ENCODE peak calls at places on chromosomes 12 and 14, in four cellular contexts. B, O, X and Q are unnamed samples.

GRCh38 chr14:98957211-98958047 is 314.6 kb downstream of the BCL11B start:
- DNase-seq in B (no peak), O (no peak), X (no peak), Q (no peak)

GRCh38 chr12:69570545-69571399 is 14.5 kb upstream of the CCT2 start:
- DNase-seq in B (peak), O (peak), X (peak), Q (peak)

GRCh38 chr14:103679351-103679750 is 35.9 kb downstream of the XRCC3 start:
- DNase-seq in B (peak), O (peak), X (peak), Q (no peak)

GRCh38 chr14:51283402-51283825 is 43.4 kb downstream of the TMX1 start:
- DNase-seq in B (peak), O (no peak), X (peak), Q (peak)

GRCh38 chr12:95838125-95838524 is 20.6 kb upstream of the SNRPF start:
- DNase-seq in B (no peak), O (no peak), X (peak), Q (no peak)

GRCh38 chr14:94831085-94831484 is 61.2 kb upstream of the GSC start:
- DNase-seq in B (no peak), O (no peak), X (no peak), Q (no peak)

GRCh38 chr14:44112774-44113460 is 394.2 kb downstream of the FSCB start:
- DNase-seq in B (no peak), O (no peak), X (no peak), Q (no peak)

GRCh38 chr12:11621797-11622423 is 27.6 kb upstream of the ETV6 start:
- DNase-seq in B (no peak), O (no peak), X (peak), Q (peak)

GRCh38 chr14:106039400-106039799 is 513.0 kb downstream of the TMEM121 start:
- DNase-seq in B (no peak), O (no peak), X (no peak), Q (peak)

GRCh38 chr12:26633591-26634210 is 199.3 kb downstream of the ITPR2 start:
- DNase-seq in B (no peak), O (no peak), X (peak), Q (no peak)

GRCh38 chr12:26629864-26630263 is 203.1 kb downstream of the ITPR2 start:
- DNase-seq in B (no peak), O (no peak), X (no peak), Q (no peak)

GRCh38 chr12:26632746-26633145 is 200.2 kb downstream of the ITPR2 start:
- DNase-seq in B (no peak), O (no peak), X (no peak), Q (no peak)

GRCh38 chr12:26630546-26631027 is 202.4 kb downstream of the ITPR2 start:
- DNase-seq in B (no peak), O (no peak), X (peak), Q (no peak)

DNA sequence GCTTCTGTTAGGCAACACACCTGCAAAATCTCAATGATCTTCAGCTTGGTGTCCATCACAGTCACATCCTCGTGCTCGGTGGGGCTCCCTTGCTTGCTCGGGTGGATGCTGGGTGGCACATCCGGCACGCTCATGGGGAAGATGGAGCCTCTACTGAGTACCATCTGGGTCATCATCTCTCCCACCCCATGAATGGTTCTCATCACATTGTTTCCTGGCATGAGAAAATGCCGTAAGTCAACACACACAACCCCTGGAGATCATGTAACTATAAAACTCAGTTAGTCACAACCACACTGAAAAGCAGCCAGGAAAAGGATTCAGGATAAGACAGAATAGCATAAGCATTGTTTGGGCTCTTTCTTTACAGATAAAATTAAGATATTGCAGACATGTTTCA is 201.1 kb downstream of the ITPR2 start:
- DNase-seq in B (no peak), O (no peak), X (no peak), Q (no peak)
- TF ChIP-seq TARDBP in B (no peak), O (no peak), X (no peak), Q (no peak)

DNA sequence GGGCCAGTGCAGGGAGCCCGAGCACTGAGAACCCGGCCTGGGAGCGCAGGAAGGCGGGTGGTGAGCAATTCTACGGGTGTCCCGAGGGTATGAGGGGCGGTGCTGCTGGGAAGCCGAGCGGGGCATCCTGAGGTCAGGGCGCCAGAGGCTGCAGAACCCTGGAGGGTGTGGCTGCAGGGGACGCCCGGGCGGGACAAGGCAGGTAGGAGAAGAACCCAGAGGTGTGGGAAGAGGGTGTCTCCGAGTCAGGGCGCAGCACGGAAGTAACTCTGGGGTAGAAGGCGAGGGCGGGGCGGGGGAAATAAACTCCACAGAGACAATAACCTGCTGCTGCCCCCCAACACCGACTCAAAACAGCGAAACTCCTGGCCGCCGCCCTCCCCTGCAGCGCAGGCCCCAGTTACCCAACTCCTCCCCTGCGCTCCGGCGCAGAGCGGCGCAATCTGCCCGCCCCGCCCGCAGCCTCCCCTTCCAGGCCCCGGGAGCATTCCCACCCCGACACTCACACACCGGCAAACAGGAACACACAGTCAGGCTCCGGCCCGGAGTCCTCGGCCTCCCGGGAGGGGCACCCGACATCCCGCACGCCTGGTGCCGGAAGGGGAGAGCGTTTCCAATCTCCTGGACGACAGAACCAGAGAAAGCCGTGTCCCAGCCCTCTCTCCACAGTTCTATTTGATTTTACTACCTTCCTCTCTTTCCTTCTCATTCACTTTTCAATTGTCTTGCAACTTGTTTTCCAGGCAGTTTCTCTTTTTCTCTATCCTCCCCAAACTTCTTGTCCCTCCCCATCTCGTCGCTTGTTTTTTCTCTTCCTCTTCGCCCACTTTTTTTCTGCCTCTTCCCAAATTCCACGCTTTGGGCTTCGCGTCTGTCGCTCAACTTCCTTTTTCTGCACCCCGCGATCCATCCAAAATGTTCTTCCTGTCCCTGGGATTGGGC is 2.4 kb downstream of the HRK start:
- DNase-seq in B (peak), O (no peak), X (no peak), Q (no peak)
- TF ChIP-seq TARDBP in B (no peak), O (no peak), X (no peak), Q (no peak)

GRCh38 chr14:90544566-90544965 is 147.7 kb downstream of the CALM1 start:
- DNase-seq in B (no peak), O (no peak), X (no peak), Q (no peak)

GRCh38 chr14:90546767-90547166 is 149.9 kb downstream of the CALM1 start:
- DNase-seq in B (no peak), O (no peak), X (no peak), Q (no peak)

GRCh38 chr14:90544971-90545370 is 148.1 kb downstream of the CALM1 start:
- DNase-seq in B (no peak), O (no peak), X (no peak), Q (no peak)

GRCh38 chr14:90545966-90546751 is 149.3 kb downstream of the CALM1 start:
- DNase-seq in B (no peak), O (no peak), X (no peak), Q (no peak)

GRCh38 chr14:90545431-90545830 is 148.6 kb downstream of the CALM1 start:
- DNase-seq in B (no peak), O (no peak), X (no peak), Q (no peak)
- TF ChIP-seq TARDBP in B (no peak), O (no peak), X (no peak), Q (no peak)

GRCh38 chr12:105393586-105393985 is 63.1 kb downstream of the C12orf75 start:
- DNase-seq in B (no peak), O (no peak), X (no peak), Q (no peak)
- TF ChIP-seq TARDBP in B (no peak), O (no peak), X (no peak), Q (no peak)